ENCODE peak calls at places on chromosome 3, in seven cellular contexts. One of them, this sample, is unnamed.
A peak's percentile ranks its signal among the peaks of the same experiment; 100 is the strongest.

GRCh38 chr3:132573657-132574260 is 23.3 kb upstream of the ACKR4 start:
- DNase-seq in DMS53: no peak
- DNase-seq in EL: no peak
- DNase-seq in ovary: no peak
- DNase-seq in G401: no peak
- DNase-seq in mucosa of descending colon: no peak
- DNase-seq in GM10248: no peak
- DNase-seq in this sample: no peak

GRCh38 chr3:57110797-57111196 is 50.3 kb downstream of the SPATA12 start:
- DNase-seq in DMS53: peak; percentile 36
- DNase-seq in EL: no peak
- DNase-seq in ovary: no peak
- DNase-seq in G401: peak; percentile 53
- DNase-seq in mucosa of descending colon: no peak
- DNase-seq in GM10248: no peak
- DNase-seq in this sample: no peak

GRCh38 chr3:141955163-141955562 is 78.7 kb downstream of the ATP1B3 start:
- DNase-seq in DMS53: no peak
- DNase-seq in EL: peak; percentile 61
- DNase-seq in ovary: no peak
- DNase-seq in G401: no peak
- DNase-seq in mucosa of descending colon: no peak
- DNase-seq in GM10248: no peak
- DNase-seq in this sample: no peak

GRCh38 chr3:70856414-70857162 is 544.1 kb upstream of the MDFIC2 start:
- DNase-seq in DMS53: no peak
- DNase-seq in EL: peak; percentile 88
- DNase-seq in ovary: no peak
- DNase-seq in G401: no peak
- DNase-seq in mucosa of descending colon: no peak
- DNase-seq in GM10248: no peak
- DNase-seq in this sample: no peak

GRCh38 chr3:71069797-71070196 is 513.7 kb downstream of the FOXP1 start:
- DNase-seq in DMS53: peak; percentile 7
- DNase-seq in EL: no peak
- DNase-seq in ovary: peak; percentile 62
- DNase-seq in G401: no peak
- DNase-seq in mucosa of descending colon: peak; percentile 86
- DNase-seq in GM10248: peak; percentile 22
- DNase-seq in this sample: peak; percentile 84

GRCh38 chr3:58536501-58537411 is at the start of gene ACOX2:
- DNase-seq in DMS53: peak; percentile 6
- DNase-seq in EL: no peak
- DNase-seq in ovary: peak; percentile 78
- DNase-seq in G401: peak; percentile 75
- DNase-seq in mucosa of descending colon: peak; percentile 69
- DNase-seq in GM10248: no peak
- DNase-seq in this sample: peak; percentile 67

GRCh38 chr3:10772230-10773161 is 43.5 kb upstream of the SLC6A11 start:
- DNase-seq in DMS53: peak; percentile 1
- DNase-seq in EL: peak; percentile 8
- DNase-seq in ovary: no peak
- DNase-seq in G401: no peak
- DNase-seq in mucosa of descending colon: no peak
- DNase-seq in GM10248: no peak
- DNase-seq in this sample: no peak

GRCh38 chr3:64945171-64945684 is 257.4 kb upstream of the ADAMTS9 start:
- DNase-seq in DMS53: peak; percentile 44
- DNase-seq in EL: no peak
- DNase-seq in ovary: peak; percentile 28
- DNase-seq in G401: peak; percentile 11
- DNase-seq in mucosa of descending colon: no peak
- DNase-seq in GM10248: no peak
- DNase-seq in this sample: no peak

GRCh38 chr3:77320514-77320913 is 280.6 kb downstream of the ROBO2 start:
- DNase-seq in DMS53: peak; percentile 48
- DNase-seq in EL: peak; percentile 25
- DNase-seq in ovary: no peak
- DNase-seq in G401: no peak
- DNase-seq in mucosa of descending colon: peak; percentile 6
- DNase-seq in GM10248: no peak
- DNase-seq in this sample: no peak

GRCh38 chr3:62445267-62445666 is 71.9 kb upstream of the FEZF2 start:
- DNase-seq in DMS53: peak; percentile 32
- DNase-seq in EL: peak; percentile 21
- DNase-seq in ovary: no peak
- DNase-seq in G401: no peak
- DNase-seq in mucosa of descending colon: no peak
- DNase-seq in GM10248: no peak
- DNase-seq in this sample: no peak

This sample was measured in ureter.